ENCODE peak calls at places on chromosomes 12 and 14, in nine cellular contexts. One of them, this sample, is unnamed.

GRCh38 chr12:113142173-113142885 is 6.8 kb upstream of the RASAL1 start:
- DNase-seq in CD4-positive, alpha-beta T cell: no peak
- DNase-seq in mammary epithelial cell: no peak
- DNase-seq in breast epithelium: no peak
- DNase-seq in PC-3: no peak
- DNase-seq in upper lobe of right lung: no peak
- DNase-seq in Panc1: no peak
- DNase-seq in GM23248: no peak
- DNase-seq in A549: no peak
- DNase-seq in this sample: no peak

GRCh38 chr14:91872517-91873470 is 5.5 kb upstream of the TC2N start:
- DNase-seq in CD4-positive, alpha-beta T cell: peak
- DNase-seq in mammary epithelial cell: peak
- DNase-seq in breast epithelium: peak
- DNase-seq in PC-3: peak
- DNase-seq in upper lobe of right lung: peak
- DNase-seq in Panc1: no peak
- DNase-seq in GM23248: peak
- DNase-seq in A549: peak
- DNase-seq in this sample: peak

GRCh38 chr12:14613718-14614117 is 46.0 kb upstream of the PLBD1 start:
- DNase-seq in CD4-positive, alpha-beta T cell: no peak
- DNase-seq in mammary epithelial cell: peak
- DNase-seq in breast epithelium: no peak
- DNase-seq in PC-3: no peak
- DNase-seq in upper lobe of right lung: no peak
- DNase-seq in Panc1: no peak
- DNase-seq in GM23248: no peak
- DNase-seq in A549: no peak
- DNase-seq in this sample: peak

GRCh38 chr14:93943052-93943451 is 15.9 kb downstream of the FAM181A start:
- DNase-seq in CD4-positive, alpha-beta T cell: no peak
- DNase-seq in mammary epithelial cell: no peak
- DNase-seq in breast epithelium: no peak
- DNase-seq in PC-3: no peak
- DNase-seq in upper lobe of right lung: no peak
- DNase-seq in Panc1: no peak
- DNase-seq in GM23248: no peak
- DNase-seq in A549: no peak
- DNase-seq in this sample: no peak

GRCh38 chr14:55102141-55102547 is 26.9 kb upstream of the LGALS3 start:
- DNase-seq in CD4-positive, alpha-beta T cell: no peak
- DNase-seq in mammary epithelial cell: peak
- DNase-seq in breast epithelium: peak
- DNase-seq in PC-3: peak
- DNase-seq in upper lobe of right lung: peak
- DNase-seq in Panc1: peak
- DNase-seq in GM23248: peak
- DNase-seq in A549: peak
- DNase-seq in this sample: peak

GRCh38 chr14:33435911-33436310 is 497.2 kb downstream of the NPAS3 start:
- DNase-seq in CD4-positive, alpha-beta T cell: no peak
- DNase-seq in mammary epithelial cell: peak
- DNase-seq in breast epithelium: no peak
- DNase-seq in PC-3: peak
- DNase-seq in upper lobe of right lung: no peak
- DNase-seq in Panc1: no peak
- DNase-seq in GM23248: peak
- DNase-seq in A549: no peak
- DNase-seq in this sample: peak

GRCh38 chr12:112381421-112381897 is 772 bp downstream of the HECTD4 start:
- DNase-seq in CD4-positive, alpha-beta T cell: peak
- DNase-seq in mammary epithelial cell: peak
- DNase-seq in breast epithelium: no peak
- DNase-seq in PC-3: peak
- DNase-seq in upper lobe of right lung: no peak
- DNase-seq in Panc1: no peak
- DNase-seq in GM23248: peak
- DNase-seq in A549: no peak
- DNase-seq in this sample: no peak

GRCh38 chr12:15116073-15116472 is 105.1 kb downstream of the RERG start:
- DNase-seq in CD4-positive, alpha-beta T cell: no peak
- DNase-seq in mammary epithelial cell: no peak
- DNase-seq in breast epithelium: no peak
- DNase-seq in PC-3: no peak
- DNase-seq in upper lobe of right lung: no peak
- DNase-seq in Panc1: no peak
- DNase-seq in GM23248: no peak
- DNase-seq in A549: no peak
- DNase-seq in this sample: no peak

GRCh38 chr12:66695130-66695529 is 16.3 kb upstream of the GRIP1 start:
- DNase-seq in CD4-positive, alpha-beta T cell: no peak
- DNase-seq in mammary epithelial cell: no peak
- DNase-seq in breast epithelium: no peak
- DNase-seq in PC-3: no peak
- DNase-seq in upper lobe of right lung: no peak
- DNase-seq in Panc1: no peak
- DNase-seq in GM23248: no peak
- DNase-seq in A549: no peak
- DNase-seq in this sample: no peak

GRCh38 chr12:1553546-1553945 is 40.8 kb downstream of the FBXL14 start:
- DNase-seq in CD4-positive, alpha-beta T cell: no peak
- DNase-seq in mammary epithelial cell: no peak
- DNase-seq in breast epithelium: no peak
- DNase-seq in PC-3: no peak
- DNase-seq in upper lobe of right lung: peak
- DNase-seq in Panc1: no peak
- DNase-seq in GM23248: no peak
- DNase-seq in A549: no peak
- DNase-seq in this sample: no peak

GRCh38 chr12:103785243-103786031 is 55.6 kb downstream of the NT5DC3 start:
- DNase-seq in CD4-positive, alpha-beta T cell: no peak
- DNase-seq in mammary epithelial cell: no peak
- DNase-seq in breast epithelium: no peak
- DNase-seq in PC-3: no peak
- DNase-seq in upper lobe of right lung: no peak
- DNase-seq in Panc1: no peak
- DNase-seq in GM23248: peak
- DNase-seq in A549: no peak
- DNase-seq in this sample: no peak

GRCh38 chr12:63208956-63209355 is 58.0 kb upstream of the AVPR1A start:
- DNase-seq in CD4-positive, alpha-beta T cell: no peak
- DNase-seq in mammary epithelial cell: no peak
- DNase-seq in breast epithelium: no peak
- DNase-seq in PC-3: no peak
- DNase-seq in upper lobe of right lung: no peak
- DNase-seq in Panc1: no peak
- DNase-seq in GM23248: no peak
- DNase-seq in A549: no peak
- DNase-seq in this sample: no peak

GRCh38 chr14:25406818-25407217 is 356.9 kb upstream of the STXBP6 start:
- DNase-seq in CD4-positive, alpha-beta T cell: no peak
- DNase-seq in mammary epithelial cell: peak
- DNase-seq in breast epithelium: no peak
- DNase-seq in PC-3: peak
- DNase-seq in upper lobe of right lung: no peak
- DNase-seq in Panc1: no peak
- DNase-seq in GM23248: peak
- DNase-seq in A549: no peak
- DNase-seq in this sample: no peak

GRCh38 chr12:43158126-43158525 is 393.9 kb downstream of the ADAMTS20 start:
- DNase-seq in CD4-positive, alpha-beta T cell: no peak
- DNase-seq in mammary epithelial cell: peak
- DNase-seq in breast epithelium: no peak
- DNase-seq in PC-3: no peak
- DNase-seq in upper lobe of right lung: no peak
- DNase-seq in Panc1: no peak
- DNase-seq in GM23248: no peak
- DNase-seq in A549: no peak
- DNase-seq in this sample: no peak

GRCh38 chr12:49230176-49230575 is 34.7 kb upstream of the TUBA1C start:
- DNase-seq in CD4-positive, alpha-beta T cell: no peak
- DNase-seq in mammary epithelial cell: no peak
- DNase-seq in breast epithelium: no peak
- DNase-seq in PC-3: no peak
- DNase-seq in upper lobe of right lung: no peak
- DNase-seq in Panc1: no peak
- DNase-seq in GM23248: no peak
- DNase-seq in A549: no peak
- DNase-seq in this sample: no peak

GRCh38 chr14:59293934-59294661 is 105.6 kb downstream of the DAAM1 start:
- DNase-seq in CD4-positive, alpha-beta T cell: no peak
- DNase-seq in mammary epithelial cell: no peak
- DNase-seq in breast epithelium: no peak
- DNase-seq in PC-3: peak
- DNase-seq in upper lobe of right lung: no peak
- DNase-seq in Panc1: no peak
- DNase-seq in GM23248: peak
- DNase-seq in A549: no peak
- DNase-seq in this sample: no peak

GRCh38 chr14:52553002-52553670 is 500 bp downstream of the GPR137C start:
- DNase-seq in CD4-positive, alpha-beta T cell: peak
- DNase-seq in mammary epithelial cell: peak
- DNase-seq in breast epithelium: no peak
- DNase-seq in PC-3: peak
- DNase-seq in upper lobe of right lung: peak
- DNase-seq in Panc1: no peak
- DNase-seq in GM23248: peak
- DNase-seq in A549: no peak
- DNase-seq in this sample: no peak

GRCh38 chr12:61654698-61655097 is 605.5 kb upstream of the USP15 start:
- DNase-seq in CD4-positive, alpha-beta T cell: no peak
- DNase-seq in mammary epithelial cell: peak
- DNase-seq in breast epithelium: no peak
- DNase-seq in PC-3: peak
- DNase-seq in upper lobe of right lung: no peak
- DNase-seq in Panc1: no peak
- DNase-seq in GM23248: peak
- DNase-seq in A549: no peak
- DNase-seq in this sample: no peak

GRCh38 chr14:65949711-65950516 is 536.3 kb upstream of the CCDC196 start:
- DNase-seq in CD4-positive, alpha-beta T cell: peak
- DNase-seq in mammary epithelial cell: peak
- DNase-seq in breast epithelium: peak
- DNase-seq in PC-3: peak
- DNase-seq in upper lobe of right lung: peak
- DNase-seq in Panc1: no peak
- DNase-seq in GM23248: peak
- DNase-seq in A549: no peak
- DNase-seq in this sample: peak

GRCh38 chr12:48197967-48198618 is 5.0 kb downstream of the OR10AD1 start:
- DNase-seq in CD4-positive, alpha-beta T cell: peak
- DNase-seq in mammary epithelial cell: peak
- DNase-seq in breast epithelium: peak
- DNase-seq in PC-3: peak
- DNase-seq in upper lobe of right lung: peak
- DNase-seq in Panc1: peak
- DNase-seq in GM23248: peak
- DNase-seq in A549: peak
- DNase-seq in this sample: peak

GRCh38 chr14:104774453-104775072 is 21.0 kb downstream of the AKT1 start:
- DNase-seq in CD4-positive, alpha-beta T cell: no peak
- DNase-seq in mammary epithelial cell: no peak
- DNase-seq in breast epithelium: no peak
- DNase-seq in PC-3: no peak
- DNase-seq in upper lobe of right lung: peak
- DNase-seq in Panc1: no peak
- DNase-seq in GM23248: no peak
- DNase-seq in A549: no peak
- DNase-seq in this sample: no peak

GRCh38 chr14:20988717-20989116 is 1.1 kb upstream of the METTL17 start:
- DNase-seq in CD4-positive, alpha-beta T cell: no peak
- DNase-seq in mammary epithelial cell: no peak
- DNase-seq in breast epithelium: no peak
- DNase-seq in PC-3: no peak
- DNase-seq in upper lobe of right lung: no peak
- DNase-seq in Panc1: no peak
- DNase-seq in GM23248: peak
- DNase-seq in A549: no peak
- DNase-seq in this sample: no peak
- H3K27ac ChIP-seq in CD4-positive, alpha-beta T cell: no peak
- H3K27ac ChIP-seq in mammary epithelial cell: peak
- H3K27ac ChIP-seq in breast epithelium: peak
- H3K27ac ChIP-seq in PC-3: no peak
- H3K27ac ChIP-seq in upper lobe of right lung: peak
- H3K27ac ChIP-seq in Panc1: peak
- H3K27ac ChIP-seq in GM23248: peak
- H3K27ac ChIP-seq in A549: peak
- H3K27ac ChIP-seq in this sample: peak

DNA sequence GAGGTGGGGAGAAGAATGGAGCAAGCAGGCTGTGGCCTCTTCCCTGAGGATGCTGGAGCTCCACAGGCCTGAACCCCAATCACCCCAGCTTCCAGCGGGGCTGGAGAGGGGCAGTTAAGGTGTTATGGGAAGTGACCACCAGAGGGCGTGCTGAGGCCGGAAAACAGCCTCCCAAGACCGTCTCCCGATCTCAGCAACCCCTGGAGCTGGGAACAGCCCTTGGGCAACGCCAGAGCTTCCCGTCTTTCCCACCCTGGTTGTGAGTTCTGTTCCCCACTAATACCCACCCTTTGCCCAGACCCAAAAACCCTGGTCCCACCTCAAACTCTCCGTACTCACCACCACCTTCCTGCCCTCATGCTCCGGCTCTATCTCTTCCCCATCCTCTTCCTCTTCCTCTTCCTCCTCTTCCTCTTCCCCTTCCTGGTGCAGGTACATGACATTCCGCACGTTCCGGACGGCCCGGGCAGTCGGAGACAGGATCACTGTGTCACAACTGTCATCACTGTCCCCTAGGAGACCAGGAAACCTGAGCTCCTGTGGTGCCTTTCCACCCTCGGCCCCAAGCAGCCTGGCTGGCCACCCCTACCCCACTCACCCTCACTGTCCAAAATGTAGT is 13.1 kb downstream of the SPRYD3 start:
- DNase-seq in CD4-positive, alpha-beta T cell: peak
- DNase-seq in mammary epithelial cell: peak
- DNase-seq in breast epithelium: peak
- DNase-seq in PC-3: peak
- DNase-seq in upper lobe of right lung: peak
- DNase-seq in Panc1: no peak
- DNase-seq in GM23248: peak
- DNase-seq in A549: peak
- DNase-seq in this sample: no peak
- H3K27ac ChIP-seq in CD4-positive, alpha-beta T cell: no peak
- H3K27ac ChIP-seq in mammary epithelial cell: no peak
- H3K27ac ChIP-seq in breast epithelium: peak
- H3K27ac ChIP-seq in PC-3: no peak
- H3K27ac ChIP-seq in upper lobe of right lung: peak
- H3K27ac ChIP-seq in Panc1: no peak
- H3K27ac ChIP-seq in GM23248: peak
- H3K27ac ChIP-seq in A549: peak
- H3K27ac ChIP-seq in this sample: no peak

GRCh38 chr12:143964-144649 is 69.8 kb downstream of the SLC6A12 start:
- DNase-seq in CD4-positive, alpha-beta T cell: no peak
- DNase-seq in mammary epithelial cell: no peak
- DNase-seq in breast epithelium: no peak
- DNase-seq in PC-3: peak
- DNase-seq in upper lobe of right lung: no peak
- DNase-seq in Panc1: no peak
- DNase-seq in GM23248: peak
- DNase-seq in A549: no peak
- DNase-seq in this sample: no peak
- H3K27ac ChIP-seq in CD4-positive, alpha-beta T cell: no peak
- H3K27ac ChIP-seq in mammary epithelial cell: no peak
- H3K27ac ChIP-seq in breast epithelium: no peak
- H3K27ac ChIP-seq in PC-3: no peak
- H3K27ac ChIP-seq in upper lobe of right lung: no peak
- H3K27ac ChIP-seq in Panc1: no peak
- H3K27ac ChIP-seq in GM23248: no peak
- H3K27ac ChIP-seq in A549: no peak
- H3K27ac ChIP-seq in this sample: no peak

GRCh38 chr12:56488041-56488955 is at the start of gene GLS2:
- DNase-seq in CD4-positive, alpha-beta T cell: peak
- DNase-seq in mammary epithelial cell: peak
- DNase-seq in breast epithelium: peak
- DNase-seq in PC-3: peak
- DNase-seq in upper lobe of right lung: peak
- DNase-seq in Panc1: peak
- DNase-seq in GM23248: peak
- DNase-seq in A549: peak
- DNase-seq in this sample: peak
- H3K27ac ChIP-seq in CD4-positive, alpha-beta T cell: no peak
- H3K27ac ChIP-seq in mammary epithelial cell: no peak
- H3K27ac ChIP-seq in breast epithelium: peak
- H3K27ac ChIP-seq in PC-3: no peak
- H3K27ac ChIP-seq in upper lobe of right lung: no peak
- H3K27ac ChIP-seq in Panc1: no peak
- H3K27ac ChIP-seq in GM23248: no peak
- H3K27ac ChIP-seq in A549: peak
- H3K27ac ChIP-seq in this sample: no peak

This sample was measured in epithelial cell of prostate.